ENCODE peak calls at places on chromosomes 4 and X, in eight cellular contexts. One of them, this sample, is unnamed.
A peak's percentile ranks its signal among the peaks of the same experiment; 100 is the strongest.

GRCh38 chr4:133565379-133565778 is 416.3 kb downstream of the PCDH10 start:
- DNase-seq in activated gamma-delta T cell treated with anti-CD3 and anti-CD28 coated beads, Interleukin-2, amount 50 U/mL, for 16 hours: no peak
- DNase-seq in endothelial cell: no peak
- DNase-seq in stimulated activated CD4-positive, alpha-beta T cell treated with anti-CD3 and anti-CD28 coated beads, Interleukin-1b, Interleukin-23, amount 100 ng/mL, for 1 hour: no peak
- DNase-seq in substantia nigra: no peak
- DNase-seq in osteocyte: no peak
- DNase-seq in RWPE2: no peak
- DNase-seq in MM.1S: no peak
- DNase-seq in this sample: no peak

GRCh38 chr4:113467581-113467980 is 294.0 kb downstream of the CAMK2D start:
- DNase-seq in activated gamma-delta T cell treated with anti-CD3 and anti-CD28 coated beads, Interleukin-2, amount 50 U/mL, for 16 hours: no peak
- DNase-seq in endothelial cell: no peak
- DNase-seq in stimulated activated CD4-positive, alpha-beta T cell treated with anti-CD3 and anti-CD28 coated beads, Interleukin-1b, Interleukin-23, amount 100 ng/mL, for 1 hour: no peak
- DNase-seq in substantia nigra: no peak
- DNase-seq in osteocyte: no peak
- DNase-seq in RWPE2: no peak
- DNase-seq in MM.1S: no peak
- DNase-seq in this sample: no peak

GRCh38 chrX:21745756-21746155 is 12.2 kb downstream of the SMPX start:
- DNase-seq in activated gamma-delta T cell treated with anti-CD3 and anti-CD28 coated beads, Interleukin-2, amount 50 U/mL, for 16 hours: peak; percentile 4
- DNase-seq in endothelial cell: peak; percentile 21
- DNase-seq in stimulated activated CD4-positive, alpha-beta T cell treated with anti-CD3 and anti-CD28 coated beads, Interleukin-1b, Interleukin-23, amount 100 ng/mL, for 1 hour: no peak
- DNase-seq in substantia nigra: no peak
- DNase-seq in osteocyte: no peak
- DNase-seq in RWPE2: no peak
- DNase-seq in MM.1S: peak; percentile 9
- DNase-seq in this sample: peak; percentile 9

GRCh38 chr4:4762909-4763814 is 96.3 kb upstream of the MSX1 start:
- DNase-seq in activated gamma-delta T cell treated with anti-CD3 and anti-CD28 coated beads, Interleukin-2, amount 50 U/mL, for 16 hours: no peak
- DNase-seq in endothelial cell: peak; percentile 11
- DNase-seq in stimulated activated CD4-positive, alpha-beta T cell treated with anti-CD3 and anti-CD28 coated beads, Interleukin-1b, Interleukin-23, amount 100 ng/mL, for 1 hour: no peak
- DNase-seq in substantia nigra: no peak
- DNase-seq in osteocyte: no peak
- DNase-seq in RWPE2: no peak
- DNase-seq in MM.1S: peak; percentile 11
- DNase-seq in this sample: no peak

GRCh38 chrX:16870861-16871584 is 861 bp upstream of the RBBP7 start:
- DNase-seq in activated gamma-delta T cell treated with anti-CD3 and anti-CD28 coated beads, Interleukin-2, amount 50 U/mL, for 16 hours: no peak
- DNase-seq in endothelial cell: peak; percentile 9
- DNase-seq in stimulated activated CD4-positive, alpha-beta T cell treated with anti-CD3 and anti-CD28 coated beads, Interleukin-1b, Interleukin-23, amount 100 ng/mL, for 1 hour: no peak
- DNase-seq in substantia nigra: peak; percentile 37
- DNase-seq in osteocyte: peak; percentile 85
- DNase-seq in RWPE2: no peak
- DNase-seq in MM.1S: no peak
- DNase-seq in this sample: no peak

GRCh38 chrX:115093206-115093605 is 75.8 kb upstream of the IL13RA2 start:
- DNase-seq in activated gamma-delta T cell treated with anti-CD3 and anti-CD28 coated beads, Interleukin-2, amount 50 U/mL, for 16 hours: no peak
- DNase-seq in endothelial cell: no peak
- DNase-seq in stimulated activated CD4-positive, alpha-beta T cell treated with anti-CD3 and anti-CD28 coated beads, Interleukin-1b, Interleukin-23, amount 100 ng/mL, for 1 hour: no peak
- DNase-seq in substantia nigra: no peak
- DNase-seq in osteocyte: no peak
- DNase-seq in RWPE2: no peak
- DNase-seq in MM.1S: peak; percentile 36
- DNase-seq in this sample: no peak

GRCh38 chr4:185738038-185738552 is 73.9 kb downstream of the SORBS2 start:
- DNase-seq in activated gamma-delta T cell treated with anti-CD3 and anti-CD28 coated beads, Interleukin-2, amount 50 U/mL, for 16 hours: no peak
- DNase-seq in endothelial cell: no peak
- DNase-seq in stimulated activated CD4-positive, alpha-beta T cell treated with anti-CD3 and anti-CD28 coated beads, Interleukin-1b, Interleukin-23, amount 100 ng/mL, for 1 hour: no peak
- DNase-seq in substantia nigra: no peak
- DNase-seq in osteocyte: no peak
- DNase-seq in RWPE2: no peak
- DNase-seq in MM.1S: no peak
- DNase-seq in this sample: no peak

GRCh38 chr4:188346171-188346809 is 207.0 kb downstream of the TRIML1 start:
- DNase-seq in activated gamma-delta T cell treated with anti-CD3 and anti-CD28 coated beads, Interleukin-2, amount 50 U/mL, for 16 hours: no peak
- DNase-seq in endothelial cell: no peak
- DNase-seq in stimulated activated CD4-positive, alpha-beta T cell treated with anti-CD3 and anti-CD28 coated beads, Interleukin-1b, Interleukin-23, amount 100 ng/mL, for 1 hour: no peak
- DNase-seq in substantia nigra: no peak
- DNase-seq in osteocyte: no peak
- DNase-seq in RWPE2: no peak
- DNase-seq in MM.1S: no peak
- DNase-seq in this sample: no peak

GRCh38 chr4:44351069-44351468 is 97.5 kb downstream of the KCTD8 start:
- DNase-seq in activated gamma-delta T cell treated with anti-CD3 and anti-CD28 coated beads, Interleukin-2, amount 50 U/mL, for 16 hours: no peak
- DNase-seq in endothelial cell: no peak
- DNase-seq in stimulated activated CD4-positive, alpha-beta T cell treated with anti-CD3 and anti-CD28 coated beads, Interleukin-1b, Interleukin-23, amount 100 ng/mL, for 1 hour: no peak
- DNase-seq in substantia nigra: no peak
- DNase-seq in osteocyte: no peak
- DNase-seq in RWPE2: no peak
- DNase-seq in MM.1S: no peak
- DNase-seq in this sample: no peak

GRCh38 chrX:9207142-9207541 is 173.2 kb upstream of the FAM9B start:
- DNase-seq in activated gamma-delta T cell treated with anti-CD3 and anti-CD28 coated beads, Interleukin-2, amount 50 U/mL, for 16 hours: no peak
- DNase-seq in endothelial cell: no peak
- DNase-seq in stimulated activated CD4-positive, alpha-beta T cell treated with anti-CD3 and anti-CD28 coated beads, Interleukin-1b, Interleukin-23, amount 100 ng/mL, for 1 hour: no peak
- DNase-seq in substantia nigra: no peak
- DNase-seq in osteocyte: no peak
- DNase-seq in RWPE2: no peak
- DNase-seq in MM.1S: no peak
- DNase-seq in this sample: no peak

GRCh38 chrX:20007962-20008633 is 17.2 kb upstream of the BCLAF3 start:
- DNase-seq in activated gamma-delta T cell treated with anti-CD3 and anti-CD28 coated beads, Interleukin-2, amount 50 U/mL, for 16 hours: no peak
- DNase-seq in endothelial cell: no peak
- DNase-seq in stimulated activated CD4-positive, alpha-beta T cell treated with anti-CD3 and anti-CD28 coated beads, Interleukin-1b, Interleukin-23, amount 100 ng/mL, for 1 hour: no peak
- DNase-seq in substantia nigra: no peak
- DNase-seq in osteocyte: no peak
- DNase-seq in RWPE2: no peak
- DNase-seq in MM.1S: peak; percentile 40
- DNase-seq in this sample: no peak

GRCh38 chr4:13298655-13299054 is 185.5 kb downstream of the RAB28 start:
- DNase-seq in activated gamma-delta T cell treated with anti-CD3 and anti-CD28 coated beads, Interleukin-2, amount 50 U/mL, for 16 hours: no peak
- DNase-seq in endothelial cell: no peak
- DNase-seq in stimulated activated CD4-positive, alpha-beta T cell treated with anti-CD3 and anti-CD28 coated beads, Interleukin-1b, Interleukin-23, amount 100 ng/mL, for 1 hour: no peak
- DNase-seq in substantia nigra: no peak
- DNase-seq in osteocyte: no peak
- DNase-seq in RWPE2: no peak
- DNase-seq in MM.1S: no peak
- DNase-seq in this sample: no peak

GRCh38 chr4:22246816-22247215 is 269.1 kb downstream of the ADGRA3 start:
- DNase-seq in activated gamma-delta T cell treated with anti-CD3 and anti-CD28 coated beads, Interleukin-2, amount 50 U/mL, for 16 hours: no peak
- DNase-seq in endothelial cell: no peak
- DNase-seq in stimulated activated CD4-positive, alpha-beta T cell treated with anti-CD3 and anti-CD28 coated beads, Interleukin-1b, Interleukin-23, amount 100 ng/mL, for 1 hour: no peak
- DNase-seq in substantia nigra: no peak
- DNase-seq in osteocyte: no peak
- DNase-seq in RWPE2: no peak
- DNase-seq in MM.1S: no peak
- DNase-seq in this sample: no peak

GRCh38 chr4:82851902-82852750 is 38.8 kb downstream of the SEC31A start:
- DNase-seq in activated gamma-delta T cell treated with anti-CD3 and anti-CD28 coated beads, Interleukin-2, amount 50 U/mL, for 16 hours: no peak
- DNase-seq in endothelial cell: no peak
- DNase-seq in stimulated activated CD4-positive, alpha-beta T cell treated with anti-CD3 and anti-CD28 coated beads, Interleukin-1b, Interleukin-23, amount 100 ng/mL, for 1 hour: no peak
- DNase-seq in substantia nigra: no peak
- DNase-seq in osteocyte: no peak
- DNase-seq in RWPE2: no peak
- DNase-seq in MM.1S: peak; percentile 41
- DNase-seq in this sample: no peak

GRCh38 chrX:101385795-101386541 is at the start of gene BTK:
- DNase-seq in activated gamma-delta T cell treated with anti-CD3 and anti-CD28 coated beads, Interleukin-2, amount 50 U/mL, for 16 hours: no peak
- DNase-seq in endothelial cell: no peak
- DNase-seq in stimulated activated CD4-positive, alpha-beta T cell treated with anti-CD3 and anti-CD28 coated beads, Interleukin-1b, Interleukin-23, amount 100 ng/mL, for 1 hour: no peak
- DNase-seq in substantia nigra: no peak
- DNase-seq in osteocyte: no peak
- DNase-seq in RWPE2: no peak
- DNase-seq in MM.1S: no peak
- DNase-seq in this sample: no peak

GRCh38 chrX:154310991-154311541 is 15.5 kb downstream of the TKTL1 start:
- DNase-seq in activated gamma-delta T cell treated with anti-CD3 and anti-CD28 coated beads, Interleukin-2, amount 50 U/mL, for 16 hours: no peak
- DNase-seq in endothelial cell: no peak
- DNase-seq in stimulated activated CD4-positive, alpha-beta T cell treated with anti-CD3 and anti-CD28 coated beads, Interleukin-1b, Interleukin-23, amount 100 ng/mL, for 1 hour: no peak
- DNase-seq in substantia nigra: no peak
- DNase-seq in osteocyte: no peak
- DNase-seq in RWPE2: no peak
- DNase-seq in MM.1S: no peak
- DNase-seq in this sample: no peak

GRCh38 chrX:53458082-53458481 is 23.9 kb upstream of the HSD17B10 start:
- DNase-seq in activated gamma-delta T cell treated with anti-CD3 and anti-CD28 coated beads, Interleukin-2, amount 50 U/mL, for 16 hours: no peak
- DNase-seq in endothelial cell: no peak
- DNase-seq in stimulated activated CD4-positive, alpha-beta T cell treated with anti-CD3 and anti-CD28 coated beads, Interleukin-1b, Interleukin-23, amount 100 ng/mL, for 1 hour: no peak
- DNase-seq in substantia nigra: no peak
- DNase-seq in osteocyte: no peak
- DNase-seq in RWPE2: no peak
- DNase-seq in MM.1S: no peak
- DNase-seq in this sample: no peak